ENCODE peak calls at places on chromosome 20, in eight cellular contexts. V, K, F, M, Y, J, Q and A are unnamed samples. For H3K36me3, the result is how much of the 10 kb centered on the place peaks cover.

GRCh38 chr20:12166053-12166717 is 248.5 kb downstream of the BTBD3 start:
- DNase-seq in V (no peak), K (no peak), F (no peak), M (no peak), Y (no peak), J (peak), Q (peak), A (no peak)

GRCh38 chr20:53574819-53575218 is 18.8 kb downstream of the ZNF217 start:
- DNase-seq in V (no peak), K (no peak), F (no peak), M (no peak), Y (no peak), J (no peak), Q (no peak), A (no peak)

GRCh38 chr20:24650091-24650490 is 180.7 kb downstream of the SYNDIG1 start:
- DNase-seq in V (no peak), K (no peak), F (no peak), M (no peak), Y (no peak), J (peak), Q (no peak), A (no peak)

GRCh38 chr20:22688485-22688884 is 104.1 kb upstream of the FOXA2 start:
- DNase-seq in V (no peak), K (no peak), F (no peak), M (no peak), Y (no peak), J (no peak), Q (no peak), A (no peak)

GRCh38 chr20:8043687-8044278 is 24.2 kb upstream of the TMX4 start:
- DNase-seq in V (no peak), K (peak), F (no peak), M (peak), Y (peak), J (no peak), Q (peak), A (peak)

GRCh38 chr20:53940883-53941546 is 129.4 kb downstream of the BCAS1 start:
- DNase-seq in V (no peak), K (no peak), F (no peak), M (peak), Y (no peak), J (no peak), Q (peak), A (peak)

GRCh38 chr20:8812818-8813217 is 256.1 kb upstream of the PLCB4 start:
- DNase-seq in V (no peak), K (no peak), F (no peak), M (no peak), Y (no peak), J (peak), Q (no peak), A (peak)

GRCh38 chr20:3218307-3218988 is 9.2 kb downstream of the ITPA start:
- DNase-seq in V (peak), K (peak), F (peak), M (peak), Y (peak), J (no peak), Q (no peak), A (peak)

GRCh38 chr20:4699216-4699615 is 22.5 kb upstream of the PRND start:
- DNase-seq in V (no peak), K (no peak), F (no peak), M (no peak), Y (no peak), J (no peak), Q (no peak), A (no peak)

GRCh38 chr20:15889073-15889923 is 684.0 kb downstream of the KIF16B start:
- DNase-seq in V (no peak), K (no peak), F (no peak), M (no peak), Y (no peak), J (no peak), Q (no peak), A (no peak)

GRCh38 chr20:117518-117917 is 24.9 kb upstream of the DEFB126 start:
- DNase-seq in V (no peak), K (no peak), F (no peak), M (no peak), Y (no peak), J (no peak), Q (no peak), A (no peak)

GRCh38 chr20:4217349-4217761 is 202.0 kb upstream of the RNF24 start:
- DNase-seq in V (no peak), K (no peak), F (no peak), M (no peak), Y (no peak), J (no peak), Q (no peak), A (peak)

GRCh38 chr20:1894471-1894950 is 696 bp upstream of the SIRPA start:
- DNase-seq in V (no peak), K (peak), F (no peak), M (peak), Y (peak), J (peak), Q (no peak), A (no peak)

GRCh38 chr20:44576297-44576696 is 6.1 kb upstream of the PKIG start:
- DNase-seq in V (no peak), K (peak), F (no peak), M (no peak), Y (no peak), J (no peak), Q (no peak), A (no peak)

GRCh38 chr20:20213722-20214121 is 154.2 kb upstream of the INSM1 start:
- DNase-seq in V (no peak), K (no peak), F (no peak), M (no peak), Y (no peak), J (no peak), Q (no peak), A (no peak)

GRCh38 chr20:41865938-41866337 is 247.8 kb upstream of the CHD6 start:
- DNase-seq in V (no peak), K (no peak), F (no peak), M (no peak), Y (no peak), J (no peak), Q (no peak), A (no peak)

GRCh38 chr20:635028-635427 is 18.0 kb downstream of the SRXN1 start:
- DNase-seq in V (no peak), K (no peak), F (no peak), M (no peak), Y (no peak), J (no peak), Q (no peak), A (no peak)

GRCh38 chr20:4791121-4791520 is 69.4 kb downstream of the PRND start:
- DNase-seq in V (no peak), K (no peak), F (no peak), M (no peak), Y (no peak), J (no peak), Q (no peak), A (no peak)

GRCh38 chr20:10074513-10074912 is 39.7 kb downstream of the ANKEF1 start:
- DNase-seq in V (no peak), K (no peak), F (no peak), M (no peak), Y (no peak), J (no peak), Q (peak), A (peak)

GRCh38 chr20:32458837-32459220 is 100.7 kb downstream of the ASXL1 start:
- DNase-seq in V (no peak), K (no peak), F (no peak), M (no peak), Y (no peak), J (peak), Q (no peak), A (no peak)

GRCh38 chr20:32326507-32326851 is 31.7 kb upstream of the ASXL1 start:
- DNase-seq in V (no peak), K (no peak), F (no peak), M (no peak), Y (no peak), J (no peak), Q (no peak), A (no peak)

GRCh38 chr20:22312744-22313346 is 271.5 kb downstream of the FOXA2 start:
- DNase-seq in V (no peak), K (peak), F (no peak), M (peak), Y (peak), J (no peak), Q (no peak), A (peak)

GRCh38 chr20:16129411-16129810 is 443.8 kb downstream of the KIF16B start:
- DNase-seq in V (no peak), K (no peak), F (no peak), M (no peak), Y (no peak), J (no peak), Q (no peak), A (no peak)

GRCh38 chr20:21509597-21510331 is 4.1 kb downstream of the NKX2-2 start:
- DNase-seq in V (no peak), K (no peak), F (no peak), M (no peak), Y (no peak), J (no peak), Q (no peak), A (no peak)

GRCh38 chr20:24690408-24690807 is 221.0 kb downstream of the SYNDIG1 start:
- DNase-seq in V (no peak), K (no peak), F (no peak), M (no peak), Y (no peak), J (no peak), Q (no peak), A (no peak)

GRCh38 chr20:25606094-25606640 is 17.6 kb downstream of the NANP start:
- DNase-seq in V (no peak), K (no peak), F (no peak), M (no peak), Y (no peak), J (no peak), Q (no peak), A (no peak)

GRCh38 chr20:48788486-48789072 is 39.2 kb downstream of the PREX1 start:
- DNase-seq in V (no peak), K (no peak), F (no peak), M (no peak), Y (no peak), J (no peak), Q (no peak), A (no peak)

GRCh38 chr20:38065764-38066375 is 32.3 kb downstream of the RPRD1B start:
- DNase-seq in V (no peak), K (no peak), F (no peak), M (no peak), Y (no peak), J (no peak), Q (no peak), A (no peak)

GRCh38 chr20:38066969-38067716 is 33.6 kb downstream of the RPRD1B start:
- DNase-seq in V (no peak), K (no peak), F (no peak), M (no peak), Y (no peak), J (no peak), Q (no peak), A (no peak)

GRCh38 chr20:38063911-38064310 is 30.4 kb downstream of the RPRD1B start:
- DNase-seq in V (no peak), K (no peak), F (no peak), M (no peak), Y (no peak), J (no peak), Q (no peak), A (no peak)

GRCh38 chr20:38072885-38073284 is 39.3 kb downstream of the RPRD1B start:
- DNase-seq in V (no peak), K (no peak), F (no peak), M (no peak), Y (no peak), J (no peak), Q (no peak), A (no peak)

GRCh38 chr20:38067717-38068365 is 34.3 kb downstream of the RPRD1B start:
- DNase-seq in V (no peak), K (no peak), F (no peak), M (no peak), Y (no peak), J (no peak), Q (no peak), A (no peak)
- H3K36me3 ChIP-seq in V (half or more), K (half or more), F (half or more), M (under half), Y (half or more), J (under half), Q (under half), A (under half)

GRCh38 chr20:58906894-58907293 is 54.4 kb downstream of the GNAS start:
- DNase-seq in V (no peak), K (no peak), F (no peak), M (peak), Y (no peak), J (no peak), Q (peak), A (no peak)

GRCh38 chr20:58903636-58904035 is 51.1 kb downstream of the GNAS start:
- DNase-seq in V (no peak), K (no peak), F (no peak), M (no peak), Y (no peak), J (no peak), Q (no peak), A (no peak)

GRCh38 chr20:58906111-58906510 is 53.6 kb downstream of the GNAS start:
- DNase-seq in V (no peak), K (no peak), F (no peak), M (no peak), Y (no peak), J (no peak), Q (no peak), A (no peak)

GRCh38 chr20:58907481-58908137 is 55.1 kb downstream of the GNAS start:
- DNase-seq in V (peak), K (no peak), F (peak), M (peak), Y (no peak), J (peak), Q (peak), A (peak)

DNA sequence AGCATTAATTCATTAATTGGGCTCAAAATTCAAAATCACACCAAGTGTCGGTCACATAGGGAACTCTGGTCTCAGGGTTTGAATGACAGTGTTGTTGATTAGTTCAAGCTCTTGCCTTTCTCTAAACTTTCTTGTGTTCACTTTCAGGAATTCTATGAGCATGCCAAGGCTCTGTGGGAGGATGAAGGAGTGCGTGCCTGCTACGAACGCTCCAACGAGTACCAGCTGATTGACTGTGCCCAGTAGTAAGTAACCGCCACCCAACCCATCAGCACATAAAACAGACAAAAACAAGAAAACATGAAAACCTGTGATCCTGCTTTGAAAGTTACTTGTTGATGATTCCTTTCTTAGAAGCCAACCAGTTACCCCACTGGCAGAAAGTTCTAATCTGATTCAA is 52.7 kb downstream of the GNAS start:
- DNase-seq in V (no peak), K (no peak), F (no peak), M (no peak), Y (no peak), J (no peak), Q (no peak), A (no peak)
- H3K36me3 ChIP-seq in V (half or more), K (half or more), F (half or more), M (under half), Y (half or more), J (under half), Q (under half), A (half or more)

GRCh38 chr20:46065006-46065405 is 24.8 kb downstream of the NCOA5 start:
- DNase-seq in V (no peak), K (no peak), F (no peak), M (no peak), Y (no peak), J (peak), Q (no peak), A (no peak)
- H3K36me3 ChIP-seq in V (half or more), K (half or more), F (half or more), M (under half), Y (half or more), J (half or more), Q (under half), A (half or more)

GRCh38 chr20:51955756-51956155 is 153.4 kb upstream of the SALL4 start:
- DNase-seq in V (no peak), K (no peak), F (no peak), M (no peak), Y (no peak), J (no peak), Q (no peak), A (no peak)

GRCh38 chr20:51960004-51960403 is 157.7 kb upstream of the SALL4 start:
- DNase-seq in V (no peak), K (no peak), F (no peak), M (no peak), Y (no peak), J (no peak), Q (no peak), A (no peak)

GRCh38 chr20:51958099-51958498 is 155.8 kb upstream of the SALL4 start:
- DNase-seq in V (no peak), K (no peak), F (no peak), M (no peak), Y (no peak), J (no peak), Q (no peak), A (no peak)

GRCh38 chr20:51961964-51962761 is 159.8 kb upstream of the SALL4 start:
- DNase-seq in V (no peak), K (no peak), F (no peak), M (no peak), Y (no peak), J (no peak), Q (no peak), A (no peak)

DNA sequence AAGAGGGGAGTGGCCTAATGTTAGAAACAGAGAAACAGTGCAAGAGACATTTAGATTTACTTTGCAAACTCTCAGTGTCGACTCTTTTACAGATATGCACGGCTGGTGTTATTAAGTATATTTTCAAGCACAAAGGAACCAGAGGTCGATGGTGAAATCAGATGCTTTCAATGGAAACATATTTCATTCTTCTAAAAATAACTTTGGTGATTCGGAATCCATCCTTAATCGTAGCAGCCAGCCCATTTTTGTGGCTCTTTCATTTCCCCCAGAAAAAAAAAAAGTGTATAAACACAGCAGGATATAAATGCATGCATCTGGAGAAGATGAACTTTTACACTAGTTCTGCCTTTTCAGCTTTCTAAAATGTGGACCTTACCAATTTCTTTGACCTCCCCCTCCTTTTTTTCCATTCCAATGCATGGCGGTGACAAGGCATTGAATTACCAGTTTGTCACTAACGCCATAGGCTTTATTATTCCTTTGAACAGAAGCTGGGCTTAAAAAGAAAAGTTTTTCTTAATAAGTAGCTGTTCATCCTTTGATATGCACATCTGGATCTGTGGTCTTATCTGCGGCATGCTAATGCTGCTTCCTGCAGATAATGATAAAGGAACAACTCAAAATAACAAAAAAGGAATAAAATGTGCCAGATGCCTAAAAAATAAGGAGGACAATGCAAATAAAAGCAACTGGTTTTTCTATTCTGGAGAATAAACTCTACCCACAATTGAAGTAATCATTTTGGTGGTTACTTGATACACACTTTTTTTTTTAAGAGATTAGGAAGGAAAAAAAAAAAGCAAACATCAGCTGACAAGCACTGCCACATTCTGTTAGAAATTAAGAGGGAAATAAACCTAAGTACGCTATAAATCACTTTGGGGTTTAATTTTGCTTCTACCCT is 156.6 kb upstream of the SALL4 start:
- DNase-seq in V (no peak), K (no peak), F (no peak), M (no peak), Y (no peak), J (no peak), Q (no peak), A (no peak)
- H3K36me3 ChIP-seq in V (under half), K (under half), F (under half), M (under half), Y (under half), J (under half), Q (under half), A (under half)

GRCh38 chr20:63591147-63591533 is 17.1 kb upstream of the HELZ2 start:
- DNase-seq in V (no peak), K (no peak), F (no peak), M (no peak), Y (no peak), J (no peak), Q (no peak), A (no peak)
- H3K36me3 ChIP-seq in V (half or more), K (half or more), F (under half), M (under half), Y (half or more), J (under half), Q (under half), A (under half)

DNA sequence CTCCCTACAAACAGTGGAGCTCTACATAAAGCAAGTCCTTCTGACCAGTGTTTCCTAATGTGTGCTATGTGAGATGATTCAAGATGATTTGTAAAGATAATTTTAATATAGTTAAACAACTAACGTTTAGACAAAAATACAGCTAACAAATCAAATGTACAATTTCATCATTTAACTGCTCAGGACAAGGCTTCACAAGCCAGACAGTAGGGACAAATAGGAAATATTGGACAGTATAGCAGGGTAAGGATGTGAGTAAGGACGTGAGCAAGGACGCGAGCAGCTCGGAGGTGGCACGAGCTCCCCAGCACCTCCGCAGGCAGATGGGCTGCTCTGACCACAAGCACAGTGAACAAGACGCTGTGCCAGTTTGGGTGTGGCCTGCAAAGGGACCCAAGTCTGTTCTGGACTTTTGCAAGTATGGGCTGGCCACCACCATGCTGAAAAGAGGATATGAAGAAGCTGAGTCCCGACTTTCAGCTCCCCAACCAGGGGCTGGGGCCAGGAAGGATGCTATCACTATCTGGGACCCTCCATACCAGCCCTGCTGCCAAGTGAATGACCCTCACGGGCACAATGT is 14.5 kb downstream of the DIDO1 start:
- DNase-seq in V (no peak), K (no peak), F (no peak), M (no peak), Y (no peak), J (no peak), Q (no peak), A (no peak)
- H3K36me3 ChIP-seq in V (half or more), K (half or more), F (half or more), M (under half), Y (half or more), J (half or more), Q (under half), A (under half)

GRCh38 chr20:18288748-18289705 is 700 bp downstream of the ZNF133 start:
- DNase-seq in V (no peak), K (no peak), F (no peak), M (no peak), Y (no peak), J (no peak), Q (no peak), A (no peak)

GRCh38 chr20:18287915-18288747 is at the start of gene ZNF133:
- DNase-seq in V (peak), K (peak), F (peak), M (peak), Y (peak), J (peak), Q (peak), A (peak)

GRCh38 chr20:18284805-18285533 is 3.4 kb upstream of the ZNF133 start:
- DNase-seq in V (no peak), K (no peak), F (no peak), M (no peak), Y (no peak), J (no peak), Q (no peak), A (no peak)

DNA sequence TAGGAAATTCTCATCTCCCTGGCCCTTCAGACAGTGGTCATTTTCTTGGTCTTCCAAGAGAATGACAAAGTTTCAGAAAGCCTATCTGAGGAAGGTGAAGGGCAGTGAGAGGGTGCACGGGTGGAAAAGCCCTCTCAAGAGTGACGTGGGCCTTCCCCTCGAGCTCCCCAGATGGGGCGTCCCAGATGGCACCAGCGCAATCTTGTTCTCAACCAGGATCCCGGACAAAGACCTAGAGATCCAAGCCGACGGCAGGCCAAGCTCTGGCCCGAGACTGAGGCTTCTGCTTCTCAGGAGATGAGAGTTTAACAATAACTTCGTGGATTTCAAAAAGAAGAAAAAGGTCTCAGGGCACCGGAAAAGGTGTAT is 797 bp upstream of the ZNF133 start:
- DNase-seq in V (no peak), K (no peak), F (no peak), M (no peak), Y (no peak), J (peak), Q (no peak), A (no peak)
- H3K36me3 ChIP-seq in V (under half), K (under half), F (under half), M (under half), Y (under half), J (under half), Q (under half), A (under half)